ENCODE peak calls at places on chromosome 11, in eight cellular contexts. One of them, this sample, is unnamed.
A peak's percentile ranks its signal among the peaks of the same experiment; 100 is the strongest.

GRCh38 chr11:6497069-6497839 is at the start of gene DNHD1:
- DNase-seq in iris pigment epithelial cell: no peak
- DNase-seq in skeletal muscle cell: no peak
- DNase-seq in GOT3: no peak
- DNase-seq in NCI-H1436: no peak
- DNase-seq in lower leg skin: no peak
- DNase-seq in left cardiac atrium: peak; percentile 43
- DNase-seq in ACHN: no peak
- DNase-seq in this sample: no peak

GRCh38 chr11:289706-290620 is 1.0 kb downstream of the PGGHG start:
- DNase-seq in left cardiac atrium: peak; percentile 25
- DNase-seq in GOT3: no peak
- DNase-seq in iris pigment epithelial cell: no peak
- DNase-seq in skeletal muscle cell: no peak
- DNase-seq in ACHN: no peak
- DNase-seq in NCI-H1436: no peak
- DNase-seq in lower leg skin: no peak
- DNase-seq in this sample: no peak

GRCh38 chr11:15665368-15665871 is 550.7 kb downstream of the INSC start:
- DNase-seq in iris pigment epithelial cell: peak; percentile 8
- DNase-seq in GOT3: no peak
- DNase-seq in ACHN: no peak
- DNase-seq in lower leg skin: no peak
- DNase-seq in left cardiac atrium: no peak
- DNase-seq in NCI-H1436: no peak
- DNase-seq in skeletal muscle cell: no peak
- DNase-seq in this sample: no peak

GRCh38 chr11:71153005-71153395 is 99.4 kb downstream of the SHANK2 start:
- DNase-seq in iris pigment epithelial cell: peak; percentile 10
- DNase-seq in ACHN: peak; percentile 49
- DNase-seq in lower leg skin: no peak
- DNase-seq in GOT3: peak; percentile 22
- DNase-seq in NCI-H1436: no peak
- DNase-seq in left cardiac atrium: no peak
- DNase-seq in skeletal muscle cell: no peak
- DNase-seq in this sample: no peak

GRCh38 chr11:46826310-46827044 is 19.6 kb downstream of the CKAP5 start:
- DNase-seq in left cardiac atrium: peak; percentile 90
- DNase-seq in ACHN: peak; percentile 80
- DNase-seq in skeletal muscle cell: peak; percentile 31
- DNase-seq in GOT3: no peak
- DNase-seq in iris pigment epithelial cell: peak; percentile 78
- DNase-seq in lower leg skin: peak; percentile 75
- DNase-seq in NCI-H1436: peak; percentile 60
- DNase-seq in this sample: peak; percentile 62

GRCh38 chr11:76694664-76695063 is 24.1 kb upstream of the LRRC32 start:
- DNase-seq in GOT3: no peak
- DNase-seq in iris pigment epithelial cell: peak; percentile 91
- DNase-seq in lower leg skin: no peak
- DNase-seq in ACHN: no peak
- DNase-seq in skeletal muscle cell: peak; percentile 39
- DNase-seq in left cardiac atrium: no peak
- DNase-seq in NCI-H1436: no peak
- DNase-seq in this sample: no peak

GRCh38 chr11:45577755-45578154 is 87.7 kb downstream of the CHST1 start:
- DNase-seq in GOT3: no peak
- DNase-seq in lower leg skin: no peak
- DNase-seq in left cardiac atrium: no peak
- DNase-seq in skeletal muscle cell: no peak
- DNase-seq in NCI-H1436: no peak
- DNase-seq in ACHN: no peak
- DNase-seq in iris pigment epithelial cell: no peak
- DNase-seq in this sample: no peak

GRCh38 chr11:134124660-134125451 is 56.0 kb downstream of the JAM3 start:
- DNase-seq in skeletal muscle cell: no peak
- DNase-seq in ACHN: no peak
- DNase-seq in iris pigment epithelial cell: peak; percentile 23
- DNase-seq in left cardiac atrium: peak; percentile 64
- DNase-seq in GOT3: no peak
- DNase-seq in NCI-H1436: no peak
- DNase-seq in lower leg skin: no peak
- DNase-seq in this sample: no peak

GRCh38 chr11:36271794-36272409 is 17.3 kb downstream of the COMMD9 start:
- DNase-seq in left cardiac atrium: no peak
- DNase-seq in skeletal muscle cell: no peak
- DNase-seq in NCI-H1436: no peak
- DNase-seq in lower leg skin: no peak
- DNase-seq in GOT3: no peak
- DNase-seq in iris pigment epithelial cell: peak; percentile 44
- DNase-seq in ACHN: no peak
- DNase-seq in this sample: peak; percentile 22

GRCh38 chr11:15536438-15536837 is 421.7 kb downstream of the INSC start:
- DNase-seq in iris pigment epithelial cell: no peak
- DNase-seq in left cardiac atrium: no peak
- DNase-seq in GOT3: no peak
- DNase-seq in skeletal muscle cell: no peak
- DNase-seq in lower leg skin: no peak
- DNase-seq in ACHN: no peak
- DNase-seq in NCI-H1436: no peak
- DNase-seq in this sample: no peak

GRCh38 chr11:43943357-43943930 is 1.0 kb downstream of the C11orf96 start:
- DNase-seq in skeletal muscle cell: no peak
- DNase-seq in lower leg skin: no peak
- DNase-seq in left cardiac atrium: no peak
- DNase-seq in iris pigment epithelial cell: peak; percentile 40
- DNase-seq in GOT3: no peak
- DNase-seq in ACHN: no peak
- DNase-seq in NCI-H1436: no peak
- DNase-seq in this sample: no peak

GRCh38 chr11:126583101-126583500 is 227.6 kb downstream of the ST3GAL4 start:
- DNase-seq in ACHN: no peak
- DNase-seq in lower leg skin: no peak
- DNase-seq in GOT3: no peak
- DNase-seq in NCI-H1436: no peak
- DNase-seq in left cardiac atrium: no peak
- DNase-seq in iris pigment epithelial cell: no peak
- DNase-seq in skeletal muscle cell: no peak
- DNase-seq in this sample: no peak

This sample was measured in SK-N-DZ.